ENCODE peak calls at places on chromosome 12, in five cellular contexts. H is HuH-7, M is C1 segment of cervical spinal cord, T is GM19239, S is NCI-H1694 treated with DMSO at 0.1 percent for 48 hours. K is an unnamed sample.

GRCh38 chr12:4379410-4379809 is at the start of gene FGF23:
- DNase-seq in T (no peak), S (no peak), H (peak; percentile 46), M (no peak), K (peak; percentile 38)

GRCh38 chr12:113473942-113474341 is 2.3 kb upstream of the LHX5 start:
- DNase-seq in S (no peak), T (no peak), H (no peak), M (no peak), K (no peak)

GRCh38 chr12:9649532-9649940 is 20.0 kb upstream of the CLEC2D start:
- DNase-seq in T (no peak), S (no peak), H (no peak), M (no peak), K (peak; percentile 29)

GRCh38 chr12:3606101-3606500 is 115.1 kb downstream of the PRMT8 start:
- DNase-seq in T (no peak), M (no peak), S (no peak), H (no peak), K (no peak)

GRCh38 chr12:57521475-57522018 is 1.1 kb upstream of the MBD6 start:
- DNase-seq in H (peak; percentile 48), S (peak; percentile 39), T (no peak), M (peak; percentile 77), K (peak; percentile 60)

GRCh38 chr12:54416908-54417603 is 2.0 kb downstream of the ITGA5 start:
- DNase-seq in S (no peak), T (no peak), H (no peak), M (no peak), K (no peak)

GRCh38 chr12:57416039-57416996 is 14.5 kb downstream of the R3HDM2 start:
- DNase-seq in H (no peak), M (no peak), T (no peak), S (no peak), K (peak; percentile 43)

GRCh38 chr12:3185260-3185870 is 108.2 kb downstream of the TSPAN9 start:
- DNase-seq in M (no peak), S (no peak), H (no peak), T (no peak), K (peak; percentile 27)

GRCh38 chr12:92134638-92135274 is 10.9 kb downstream of the BTG1 start:
- DNase-seq in S (no peak), T (no peak), H (no peak), M (no peak), K (peak; percentile 82)

GRCh38 chr12:122085571-122085970 is 7.0 kb downstream of the MLXIP start:
- DNase-seq in M (no peak), T (no peak), H (no peak), S (no peak), K (no peak)

GRCh38 chr12:42372154-42372791 is 46.3 kb downstream of the PPHLN1 start:
- DNase-seq in S (peak; percentile 28), T (peak; percentile 13), H (peak; percentile 42), M (no peak), K (peak; percentile 60)

GRCh38 chr12:998020-998874 is 7.2 kb downstream of the ERC1 start:
- DNase-seq in H (peak; percentile 50), S (no peak), T (no peak), M (no peak), K (no peak)

GRCh38 chr12:22256076-22256475 is 78.4 kb downstream of the ST8SIA1 start:
- DNase-seq in S (no peak), H (no peak), T (no peak), M (no peak), K (no peak)

GRCh38 chr12:45969084-45969483 is 21.3 kb downstream of the SCAF11 start:
- DNase-seq in M (no peak), T (no peak), H (no peak), S (no peak), K (no peak)

GRCh38 chr12:98883231-98883630 is 238.1 kb downstream of the APAF1 start:
- DNase-seq in T (no peak), S (no peak), M (peak; percentile 38), H (no peak), K (no peak)

GRCh38 chr12:26452511-26452910 is 257.1 kb downstream of the SSPN start:
- DNase-seq in S (no peak), H (no peak), M (no peak), T (no peak), K (no peak)

GRCh38 chr12:132602578-132603239 is 7.7 kb downstream of the LRCOL1 start:
- DNase-seq in H (no peak), S (no peak), M (no peak), T (no peak), K (no peak)

GRCh38 chr12:52010152-52010622 is 3.4 kb downstream of the TAMALIN start:
- DNase-seq in S (no peak), H (no peak), T (no peak), M (peak; percentile 45), K (no peak)

GRCh38 chr12:10361084-10361483 is 28.8 kb downstream of the KLRK1 start:
- DNase-seq in H (no peak), M (no peak), S (no peak), T (no peak), K (peak; percentile 99)

GRCh38 chr12:11815397-11815796 is 165.9 kb downstream of the ETV6 start:
- DNase-seq in S (no peak), H (no peak), T (no peak), M (no peak), K (peak; percentile 62)

GRCh38 chr12:124698211-124698997 is 131.0 kb upstream of the NCOR2 start:
- DNase-seq in M (no peak), T (no peak), H (no peak), S (no peak), K (no peak)